ENCODE peak calls at places on chromosomes 3 and 15, in nine cellular contexts. N is LHCN-M2, M is germinal center, T is GM06990, D is cardiac muscle cell, G is breast epithelium, P is GM13976, Q is neural progenitor cell, C is ureter. H is an unnamed sample.

GRCh38 chr15:75205064-75205395 is 3.3 kb downstream of the C15orf39 start:
- DNase-seq in N (no peak), M (no peak), T (no peak), D (no peak), G (no peak), P (no peak), Q (no peak), C (no peak), H (no peak)

GRCh38 chr3:16482770-16483531 is 30.5 kb downstream of the RFTN1 start:
- DNase-seq in N (no peak), M (peak), T (no peak), D (no peak), G (no peak), P (peak), Q (no peak), C (no peak), H (peak)

GRCh38 chr3:81195483-81195882 is 566.0 kb downstream of the GBE1 start:
- DNase-seq in N (no peak), M (no peak), T (no peak), D (no peak), G (no peak), P (no peak), Q (no peak), C (no peak), H (no peak)

GRCh38 chr3:193776626-193777025 is 183.6 kb downstream of the OPA1 start:
- DNase-seq in N (no peak), M (peak), T (no peak), D (no peak), G (no peak), P (no peak), Q (no peak), C (no peak), H (no peak)

GRCh38 chr3:187016639-187017345 is 86.5 kb downstream of the ST6GAL1 start:
- DNase-seq in N (no peak), M (peak), T (peak), D (no peak), G (no peak), P (peak), Q (no peak), C (peak), H (no peak)

GRCh38 chr3:43330981-43331380 is 44.6 kb downstream of the SNRK start:
- DNase-seq in N (peak), M (no peak), T (no peak), D (no peak), G (no peak), P (no peak), Q (no peak), C (no peak), H (no peak)

GRCh38 chr3:127370906-127371305 is 83.1 kb upstream of the PRR20G start:
- DNase-seq in N (no peak), M (no peak), T (no peak), D (no peak), G (no peak), P (no peak), Q (no peak), C (no peak), H (no peak)

GRCh38 chr3:113151475-113152031 is 59.8 kb upstream of the BOC start:
- DNase-seq in N (no peak), M (no peak), T (no peak), D (peak), G (no peak), P (no peak), Q (no peak), C (no peak), H (no peak)

GRCh38 chr3:113136071-113136470 is 75.3 kb upstream of the BOC start:
- DNase-seq in N (peak), M (peak), T (no peak), D (peak), G (no peak), P (no peak), Q (peak), C (no peak), H (peak)

GRCh38 chr15:66356069-66356358 is 471 bp downstream of the TIPIN start:
- DNase-seq in N (no peak), M (no peak), T (no peak), D (no peak), G (no peak), P (no peak), Q (no peak), C (no peak), H (no peak)

GRCh38 chr3:10445561-10445960 is 59.8 kb downstream of the ATP2B2 start:
- DNase-seq in N (no peak), M (no peak), T (no peak), D (no peak), G (no peak), P (no peak), Q (no peak), C (no peak), H (no peak)

GRCh38 chr3:46709721-46710120 is 7.9 kb downstream of the PRSS50 start:
- DNase-seq in N (no peak), M (no peak), T (no peak), D (no peak), G (peak), P (no peak), Q (no peak), C (peak), H (no peak)

GRCh38 chr3:145628211-145628610 is 532.8 kb downstream of the PLOD2 start:
- DNase-seq in N (no peak), M (no peak), T (no peak), D (no peak), G (no peak), P (no peak), Q (no peak), C (no peak), H (no peak)

GRCh38 chr3:56811545-56812202 is 9.9 kb upstream of the ARHGEF3 start:
- DNase-seq in N (no peak), M (no peak), T (no peak), D (no peak), G (no peak), P (no peak), Q (no peak), C (no peak), H (no peak)

GRCh38 chr3:51703776-51704510 is 2.9 kb upstream of the GRM2 start:
- DNase-seq in N (no peak), M (no peak), T (no peak), D (no peak), G (no peak), P (no peak), Q (peak), C (no peak), H (no peak)

GRCh38 chr3:143358155-143358792 is 238.7 kb downstream of the CHST2 start:
- DNase-seq in N (no peak), M (no peak), T (no peak), D (no peak), G (no peak), P (no peak), Q (no peak), C (no peak), H (no peak)

GRCh38 chr3:138381950-138382715 is 33.8 kb downstream of the MRAS start:
- DNase-seq in N (peak), M (no peak), T (no peak), D (peak), G (peak), P (no peak), Q (peak), C (peak), H (no peak)

GRCh38 chr15:35519536-35520149 is 26.3 kb downstream of the DPH6 start:
- DNase-seq in N (peak), M (no peak), T (peak), D (peak), G (no peak), P (peak), Q (peak), C (no peak), H (peak)

GRCh38 chr15:66187271-66187670 is 66.3 kb downstream of the MEGF11 start:
- DNase-seq in N (no peak), M (no peak), T (no peak), D (no peak), G (no peak), P (no peak), Q (no peak), C (no peak), H (no peak)